ENCODE peak calls at places on chromosomes 12 and 14, in four cellular contexts. C is fibroblast of lung; K is stimulated activated CD4-positive, alpha-beta T cell treated with anti-CD3 and anti-CD28 coated beads, TNF-alpha, amount 100 ng/mL, for 24 hours; B is GOT3. J is an unnamed sample.

GRCh38 chr12:124506145-124506831 is 61.1 kb downstream of the NCOR2 start:
- DNase-seq in C (peak), K (no peak), B (no peak), J (no peak)

GRCh38 chr12:93229494-93230310 is 148.0 kb upstream of the NUDT4 start:
- DNase-seq in C (peak), K (no peak), B (no peak), J (peak)

GRCh38 chr14:34700622-34701130 is 13.7 kb downstream of the CFL2 start:
- DNase-seq in C (no peak), K (no peak), B (no peak), J (no peak)

GRCh38 chr12:53776872-53777271 is 25.1 kb upstream of the CISTR start:
- DNase-seq in C (no peak), K (no peak), B (no peak), J (no peak)

GRCh38 chr12:50162225-50162624 is 4.9 kb downstream of the CERS5 start:
- DNase-seq in C (peak), K (no peak), B (no peak), J (peak)

GRCh38 chr14:54090274-54090673 is 133.6 kb upstream of the BMP4 start:
- DNase-seq in C (no peak), K (no peak), B (no peak), J (no peak)

GRCh38 chr14:73944432-73945158 is 5.3 kb downstream of the FAM161B start:
- DNase-seq in C (no peak), K (no peak), B (no peak), J (no peak)

GRCh38 chr12:120646044-120646443 is 5.6 kb downstream of the CABP1 start:
- DNase-seq in C (no peak), K (no peak), B (no peak), J (no peak)

GRCh38 chr12:80565276-80565675 is 121.2 kb downstream of the PTPRQ start:
- DNase-seq in C (peak), K (no peak), B (no peak), J (peak)

GRCh38 chr12:85277900-85278597 is 2.0 kb upstream of the ALX1 start:
- DNase-seq in C (peak), K (no peak), B (no peak), J (no peak)

GRCh38 chr14:76708771-76709170 is 52.5 kb upstream of the VASH1 start:
- DNase-seq in C (no peak), K (no peak), B (no peak), J (no peak)

GRCh38 chr12:29283969-29284368 is 97.0 kb downstream of the ERGIC2 start:
- DNase-seq in C (peak), K (no peak), B (no peak), J (peak)

GRCh38 chr12:68450947-68451260 is 118.7 kb upstream of the MDM1 start:
- DNase-seq in C (peak), K (no peak), B (no peak), J (no peak)